ENCODE peak calls at places on chromosomes 4 and X, in seven cellular contexts. H is activated CD8-positive, alpha-beta memory T cell treated with anti-CD3 and anti-CD28 coated beads, Interleukin-2, amount 50 U/mL, for 48 hours; N is left ventricle myocardium superior; B is stimulated activated CD4-positive, alpha-beta T cell treated with anti-CD3 and anti-CD28 coated beads, Interleukin-4, amount 100 ng/mL, for 4 hours; R is substantia nigra; G is H4; X is central memory CD4-positive, alpha-beta T cell. P is an unnamed sample.

GRCh38 chr4:18454349-18454748 is 432.8 kb upstream of the LCORL start:
- DNase-seq in R (no peak), X (no peak), N (no peak), G (no peak), H (no peak), B (no peak), P (no peak)

GRCh38 chr4:89299153-89299789 is 8.3 kb downstream of the GPRIN3 start:
- DNase-seq in H (no peak), X (no peak), B (no peak), G (no peak), N (no peak), R (no peak), P (no peak)

GRCh38 chr4:29307256-29307655 is 1412.9 kb upstream of the PCDH7 start:
- DNase-seq in H (no peak), G (no peak), B (no peak), R (no peak), X (no peak), N (no peak), P (no peak)

GRCh38 chr4:5750052-5750950 is 39.3 kb downstream of the EVC start:
- DNase-seq in X (no peak), H (no peak), R (no peak), B (no peak), N (no peak), G (no peak), P (no peak)

GRCh38 chrX:108167211-108167872 is 75.8 kb downstream of the ATG4A start:
- DNase-seq in X (no peak), H (no peak), N (no peak), R (no peak), B (no peak), G (peak; percentile 41), P (no peak)

GRCh38 chr4:60463846-60464502 is 736.2 kb upstream of the ADGRL3 start:
- DNase-seq in R (no peak), H (no peak), X (no peak), G (no peak), N (no peak), B (no peak), P (no peak)

GRCh38 chr4:138426751-138427150 is 184.6 kb upstream of the SLC7A11 start:
- DNase-seq in G (no peak), B (no peak), H (no peak), R (no peak), X (no peak), N (no peak), P (no peak)

GRCh38 chrX:31658360-31658759 is 586.5 kb upstream of the FTHL17 start:
- DNase-seq in N (no peak), X (no peak), B (no peak), R (no peak), G (peak; percentile 50), H (no peak), P (no peak)

GRCh38 chrX:153585827-153586226 is 13.1 kb downstream of the CCNQ start:
- DNase-seq in R (no peak), G (no peak), X (no peak), H (no peak), N (no peak), B (no peak), P (no peak)

GRCh38 chr4:87363552-87363951 is 27.4 kb downstream of the HSD17B11 start:
- DNase-seq in X (no peak), G (no peak), N (no peak), B (no peak), H (no peak), R (no peak), P (no peak)

GRCh38 chr4:138522366-138522765 is 280.2 kb upstream of the SLC7A11 start:
- DNase-seq in G (peak; percentile 18), R (no peak), B (no peak), H (no peak), X (no peak), N (no peak), P (no peak)

GRCh38 chrX:70331161-70331560 is 41.3 kb downstream of the KIF4A start:
- DNase-seq in H (no peak), R (no peak), N (no peak), X (no peak), G (no peak), B (no peak), P (no peak)

GRCh38 chr4:185068837-185069236 is 50.5 kb downstream of the HELT start:
- DNase-seq in N (no peak), G (no peak), H (no peak), B (no peak), X (no peak), R (no peak), P (no peak)

GRCh38 chr4:78938868-78939666 is at the start of gene PAQR3:
- DNase-seq in B (peak; percentile 88), H (peak; percentile 92), G (peak; percentile 59), R (peak; percentile 70), N (peak; percentile 94), X (peak; percentile 81), P (peak; percentile 88)